ENCODE peak calls at places on chromosomes 11 and 22, in eight cellular contexts. P is T-helper 9 cell, O is stomach, B is SK-N-MC, A is cardiac muscle cell, V is left cardiac atrium, D is progenitor cell of endocrine pancreas, W is natural killer cell. F is an unnamed sample.

GRCh38 chr11:104609297-104609696 is 289.0 kb downstream of the CASP12 start:
- DNase-seq in D (no peak), A (peak; percentile 85), P (no peak), V (no peak), O (no peak), W (no peak), B (no peak), F (peak; percentile 19)

GRCh38 chr22:38745676-38746460 is 9.9 kb downstream of the SUN2 start:
- DNase-seq in O (no peak), B (no peak), P (no peak), V (no peak), A (no peak), D (no peak), W (no peak), F (no peak)

GRCh38 chr11:86418929-86419328 is 44.2 kb downstream of the CCDC81 start:
- DNase-seq in P (no peak), O (no peak), W (no peak), A (no peak), B (no peak), V (no peak), D (no peak), F (no peak)

GRCh38 chr22:27349456-27349855 is 452.1 kb downstream of the MN1 start:
- DNase-seq in B (no peak), D (no peak), P (no peak), W (no peak), O (no peak), V (no peak), A (peak; percentile 35), F (no peak)

GRCh38 chr11:23310276-23310675 is 450.0 kb upstream of the CCDC179 start:
- DNase-seq in B (no peak), V (no peak), P (no peak), D (no peak), A (peak; percentile 39), W (no peak), O (no peak), F (no peak)

GRCh38 chr22:35065796-35066218 is at the start of gene ISX:
- DNase-seq in O (no peak), W (no peak), B (no peak), V (no peak), P (no peak), D (peak; percentile 26), A (no peak), F (no peak)

GRCh38 chr11:3123316-3123715 is 41.8 kb downstream of the OSBPL5 start:
- DNase-seq in O (no peak), W (no peak), D (no peak), B (peak; percentile 16), P (no peak), V (peak; percentile 84), A (no peak), F (no peak)

GRCh38 chr11:88308576-88308975 is 29.0 kb downstream of the CTSC start:
- DNase-seq in D (no peak), V (no peak), A (no peak), P (no peak), B (no peak), O (no peak), W (no peak), F (no peak)

GRCh38 chr11:119206512-119207299 is 567 bp downstream of the CBL start:
- DNase-seq in V (peak; percentile 71), P (peak; percentile 44), A (no peak), D (peak; percentile 56), W (peak; percentile 24), B (no peak), O (no peak), F (no peak)

GRCh38 chr22:38258895-38259294 is 13.9 kb downstream of the TMEM184B start:
- DNase-seq in W (no peak), P (no peak), O (no peak), B (no peak), D (no peak), V (peak; percentile 90), A (peak; percentile 90), F (peak; percentile 29)

GRCh38 chr22:19785461-19786263 is 25.1 kb downstream of the TBX1 start:
- DNase-seq in W (no peak), A (no peak), D (no peak), V (no peak), B (no peak), O (no peak), P (no peak), F (no peak)

GRCh38 chr11:8386134-8386864 is 122.6 kb upstream of the LMO1 start:
- DNase-seq in P (no peak), O (no peak), B (no peak), W (no peak), V (no peak), D (no peak), A (no peak), F (no peak)

GRCh38 chr11:112582366-112582765 is 321.7 kb upstream of the PLET1 start:
- DNase-seq in P (no peak), W (no peak), A (no peak), D (no peak), O (no peak), B (no peak), V (no peak), F (no peak)

GRCh38 chr11:8732748-8733241 is 50.2 kb downstream of the RPL27A start:
- DNase-seq in V (peak; percentile 82), D (no peak), O (peak; percentile 40), W (no peak), A (peak; percentile 87), B (no peak), P (no peak), F (no peak)

GRCh38 chr11:279966-280761 is 2.0 kb downstream of the NLRP6 start:
- DNase-seq in P (no peak), A (peak; percentile 47), B (no peak), D (no peak), W (peak; percentile 23), V (no peak), O (no peak), F (no peak)

F was measured in pulmonary artery endothelial cell.